ENCODE peak calls at places on chromosomes 6 and 20, in six cellular contexts. One of them, this sample, is unnamed.

GRCh38 chr20:8223096-8223870 is 91.2 kb downstream of the PLCB1 start:
- DNase-seq in progenitor cell of endocrine pancreas: no peak
- DNase-seq in AG09319: peak
- DNase-seq in glutamatergic neuron: no peak
- DNase-seq in fibroblast of lung: peak
- DNase-seq in suprapubic skin: no peak
- DNase-seq in this sample: no peak

GRCh38 chr6:39422273-39422672 is 99.8 kb upstream of the KCNK16 start:
- DNase-seq in glutamatergic neuron: no peak
- DNase-seq in progenitor cell of endocrine pancreas: no peak
- DNase-seq in AG09319: no peak
- DNase-seq in suprapubic skin: peak
- DNase-seq in fibroblast of lung: no peak
- DNase-seq in this sample: no peak

GRCh38 chr6:125183391-125183790 is 29.8 kb downstream of the TPD52L1 start:
- DNase-seq in fibroblast of lung: no peak
- DNase-seq in progenitor cell of endocrine pancreas: no peak
- DNase-seq in suprapubic skin: no peak
- DNase-seq in AG09319: no peak
- DNase-seq in glutamatergic neuron: no peak
- DNase-seq in this sample: no peak

GRCh38 chr6:113423956-113424355 is 433.2 kb upstream of the MARCKS start:
- DNase-seq in glutamatergic neuron: no peak
- DNase-seq in suprapubic skin: no peak
- DNase-seq in fibroblast of lung: no peak
- DNase-seq in progenitor cell of endocrine pancreas: no peak
- DNase-seq in AG09319: no peak
- DNase-seq in this sample: no peak

GRCh38 chr20:58892126-58892931 is 39.8 kb downstream of the GNAS start:
- DNase-seq in suprapubic skin: peak
- DNase-seq in AG09319: no peak
- DNase-seq in progenitor cell of endocrine pancreas: peak
- DNase-seq in glutamatergic neuron: peak
- DNase-seq in fibroblast of lung: peak
- DNase-seq in this sample: peak

GRCh38 chr6:108002365-108003221 is 44.6 kb upstream of the SEC63 start:
- DNase-seq in progenitor cell of endocrine pancreas: no peak
- DNase-seq in fibroblast of lung: no peak
- DNase-seq in AG09319: no peak
- DNase-seq in suprapubic skin: peak
- DNase-seq in glutamatergic neuron: peak
- DNase-seq in this sample: no peak

GRCh38 chr20:57335392-57335791 is 5.8 kb downstream of the SPO11 start:
- DNase-seq in glutamatergic neuron: no peak
- DNase-seq in suprapubic skin: no peak
- DNase-seq in progenitor cell of endocrine pancreas: no peak
- DNase-seq in AG09319: no peak
- DNase-seq in fibroblast of lung: no peak
- DNase-seq in this sample: no peak

GRCh38 chr6:45949256-45949655 is 66.4 kb downstream of the CLIC5 start:
- DNase-seq in AG09319: no peak
- DNase-seq in fibroblast of lung: no peak
- DNase-seq in suprapubic skin: no peak
- DNase-seq in progenitor cell of endocrine pancreas: no peak
- DNase-seq in glutamatergic neuron: no peak
- DNase-seq in this sample: no peak

GRCh38 chr6:5930143-5930770 is 76.5 kb downstream of the NRN1 start:
- DNase-seq in AG09319: no peak
- DNase-seq in suprapubic skin: no peak
- DNase-seq in glutamatergic neuron: no peak
- DNase-seq in fibroblast of lung: no peak
- DNase-seq in progenitor cell of endocrine pancreas: no peak
- DNase-seq in this sample: no peak

GRCh38 chr6:164832410-164832809 is 477.0 kb downstream of the C6orf118 start:
- DNase-seq in progenitor cell of endocrine pancreas: no peak
- DNase-seq in glutamatergic neuron: no peak
- DNase-seq in suprapubic skin: no peak
- DNase-seq in fibroblast of lung: no peak
- DNase-seq in AG09319: no peak
- DNase-seq in this sample: no peak

GRCh38 chr20:52493177-52493711 is 301.7 kb upstream of the ZFP64 start:
- DNase-seq in fibroblast of lung: no peak
- DNase-seq in AG09319: no peak
- DNase-seq in progenitor cell of endocrine pancreas: no peak
- DNase-seq in glutamatergic neuron: no peak
- DNase-seq in suprapubic skin: no peak
- DNase-seq in this sample: peak

DNA sequence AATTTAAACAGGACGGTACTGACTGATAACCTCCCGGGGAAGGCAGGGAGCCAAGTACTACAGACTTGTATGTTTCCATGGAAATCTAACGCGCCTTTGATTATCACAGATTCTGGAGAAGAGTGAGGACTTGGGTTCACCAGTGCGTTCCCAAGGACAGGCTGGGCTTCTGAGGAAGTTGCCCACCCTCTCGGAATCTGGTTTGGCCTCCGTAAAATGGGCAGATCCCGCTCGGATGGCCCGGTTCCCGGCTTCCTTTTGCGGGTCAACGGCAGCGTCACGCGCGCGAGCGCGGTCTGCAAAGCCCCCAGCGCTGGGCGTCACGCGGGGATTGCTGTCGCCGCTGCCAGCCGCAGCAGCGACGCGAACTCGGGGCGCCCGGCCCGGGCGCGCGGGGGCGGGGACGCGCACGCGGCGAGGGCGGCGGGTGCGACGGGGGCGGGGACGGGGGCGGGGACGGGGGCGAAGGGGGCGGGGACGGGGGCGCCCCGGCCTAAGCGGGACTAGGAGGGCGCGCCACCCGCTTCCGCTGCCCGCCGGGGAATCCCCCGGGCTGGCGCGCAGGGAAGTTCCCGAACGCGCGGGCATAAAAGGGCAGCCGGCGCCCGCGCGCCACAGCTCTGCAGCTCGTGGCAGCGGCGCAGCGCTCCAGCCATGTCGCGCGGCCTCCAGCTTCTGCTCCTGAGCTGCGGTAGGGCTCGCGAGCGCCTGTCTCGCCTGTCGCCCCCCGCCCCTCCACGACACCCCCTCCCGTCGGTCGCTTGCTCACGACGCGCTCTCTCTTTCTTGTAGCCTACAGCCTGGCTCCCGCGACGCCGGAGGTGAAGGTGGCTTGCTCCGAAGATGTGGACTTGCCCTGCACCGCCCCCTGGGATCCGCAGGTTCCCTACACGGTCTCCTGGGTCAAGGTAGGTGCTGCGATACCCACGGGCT is at the start of gene CD83:
- DNase-seq in glutamatergic neuron: peak
- DNase-seq in fibroblast of lung: peak
- DNase-seq in progenitor cell of endocrine pancreas: peak
- DNase-seq in suprapubic skin: peak
- DNase-seq in AG09319: no peak
- DNase-seq in this sample: peak
- TF ChIP-seq CTCF in glutamatergic neuron: no peak
- TF ChIP-seq CTCF in fibroblast of lung: no peak
- TF ChIP-seq CTCF in progenitor cell of endocrine pancreas: peak
- TF ChIP-seq CTCF in suprapubic skin: no peak
- TF ChIP-seq CTCF in AG09319: peak
- TF ChIP-seq CTCF in this sample: no peak

GRCh38 chr20:6384956-6385355 is 262.1 kb upstream of the FERMT1 start:
- DNase-seq in glutamatergic neuron: no peak
- DNase-seq in AG09319: no peak
- DNase-seq in suprapubic skin: no peak
- DNase-seq in fibroblast of lung: no peak
- DNase-seq in progenitor cell of endocrine pancreas: no peak
- DNase-seq in this sample: no peak

GRCh38 chr20:6384368-6384767 is 261.5 kb upstream of the FERMT1 start:
- DNase-seq in AG09319: no peak
- DNase-seq in progenitor cell of endocrine pancreas: no peak
- DNase-seq in suprapubic skin: no peak
- DNase-seq in glutamatergic neuron: no peak
- DNase-seq in fibroblast of lung: no peak
- DNase-seq in this sample: no peak

DNA sequence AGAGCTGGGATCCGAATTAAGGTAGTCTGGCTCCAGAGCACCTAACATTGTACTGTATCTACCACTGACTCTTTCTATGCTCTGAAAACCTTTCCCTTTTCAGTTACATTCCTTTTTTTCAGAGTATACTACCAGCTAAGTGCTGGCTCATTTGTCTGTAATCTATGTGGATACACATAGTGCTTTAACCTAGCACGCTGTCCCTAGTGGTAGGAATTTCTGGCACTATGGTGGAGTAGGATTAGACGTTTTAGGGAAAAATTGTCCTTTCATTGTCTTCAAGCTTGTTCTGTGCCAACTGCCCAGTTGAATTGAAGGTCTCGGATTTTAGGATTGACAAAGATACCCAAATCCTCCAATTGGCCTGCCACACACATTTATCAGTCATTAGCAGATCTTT is 259.1 kb upstream of the FERMT1 start:
- DNase-seq in AG09319: no peak
- DNase-seq in fibroblast of lung: peak
- DNase-seq in glutamatergic neuron: no peak
- DNase-seq in progenitor cell of endocrine pancreas: no peak
- DNase-seq in suprapubic skin: no peak
- DNase-seq in this sample: peak
- TF ChIP-seq CTCF in AG09319: peak
- TF ChIP-seq CTCF in fibroblast of lung: peak
- TF ChIP-seq CTCF in glutamatergic neuron: peak
- TF ChIP-seq CTCF in progenitor cell of endocrine pancreas: peak
- TF ChIP-seq CTCF in suprapubic skin: no peak
- TF ChIP-seq CTCF in this sample: peak

DNA sequence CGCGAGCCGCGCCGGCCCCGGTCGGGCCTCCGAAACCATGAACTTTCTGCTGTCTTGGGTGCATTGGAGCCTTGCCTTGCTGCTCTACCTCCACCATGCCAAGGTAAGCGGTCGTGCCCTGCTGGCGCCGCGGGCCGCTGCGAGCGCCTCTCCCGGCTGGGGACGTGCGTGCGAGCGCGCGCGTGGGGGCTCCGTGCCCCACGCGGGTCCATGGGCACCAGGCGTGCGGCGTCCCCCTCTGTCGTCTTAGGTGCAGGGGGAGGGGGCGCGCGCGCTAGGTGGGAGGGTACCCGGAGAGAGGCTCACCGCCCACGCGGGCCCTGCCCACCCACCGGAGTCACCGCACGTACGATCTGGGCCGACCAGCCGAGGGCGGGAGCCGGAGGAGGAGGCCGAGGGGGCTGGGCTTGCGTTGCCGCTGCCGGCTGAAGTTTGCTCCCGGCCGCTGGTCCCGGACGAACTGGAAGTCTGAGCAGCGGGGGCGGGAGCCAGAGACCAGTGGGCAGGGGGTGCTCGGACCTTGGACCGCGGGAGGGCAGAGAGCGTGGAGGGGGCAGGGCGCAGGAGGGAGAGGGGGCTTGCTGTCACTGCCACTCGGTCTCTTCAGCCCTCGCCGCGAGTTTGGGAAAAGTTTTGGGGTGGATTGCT is 1.3 kb downstream of the VEGFA start:
- DNase-seq in AG09319: no peak
- DNase-seq in progenitor cell of endocrine pancreas: peak
- DNase-seq in fibroblast of lung: no peak
- DNase-seq in glutamatergic neuron: peak
- DNase-seq in suprapubic skin: peak
- DNase-seq in this sample: peak
- TF ChIP-seq CTCF in AG09319: no peak
- TF ChIP-seq CTCF in progenitor cell of endocrine pancreas: no peak
- TF ChIP-seq CTCF in fibroblast of lung: no peak
- TF ChIP-seq CTCF in glutamatergic neuron: no peak
- TF ChIP-seq CTCF in suprapubic skin: no peak
- TF ChIP-seq CTCF in this sample: no peak

GRCh38 chr6:15755555-15755954 is 92.7 kb upstream of the DTNBP1 start:
- DNase-seq in suprapubic skin: no peak
- DNase-seq in AG09319: peak
- DNase-seq in fibroblast of lung: peak
- DNase-seq in progenitor cell of endocrine pancreas: no peak
- DNase-seq in glutamatergic neuron: no peak
- DNase-seq in this sample: no peak
- TF ChIP-seq CTCF in suprapubic skin: no peak
- TF ChIP-seq CTCF in AG09319: peak
- TF ChIP-seq CTCF in fibroblast of lung: no peak
- TF ChIP-seq CTCF in progenitor cell of endocrine pancreas: no peak
- TF ChIP-seq CTCF in glutamatergic neuron: no peak
- TF ChIP-seq CTCF in this sample: no peak

DNA sequence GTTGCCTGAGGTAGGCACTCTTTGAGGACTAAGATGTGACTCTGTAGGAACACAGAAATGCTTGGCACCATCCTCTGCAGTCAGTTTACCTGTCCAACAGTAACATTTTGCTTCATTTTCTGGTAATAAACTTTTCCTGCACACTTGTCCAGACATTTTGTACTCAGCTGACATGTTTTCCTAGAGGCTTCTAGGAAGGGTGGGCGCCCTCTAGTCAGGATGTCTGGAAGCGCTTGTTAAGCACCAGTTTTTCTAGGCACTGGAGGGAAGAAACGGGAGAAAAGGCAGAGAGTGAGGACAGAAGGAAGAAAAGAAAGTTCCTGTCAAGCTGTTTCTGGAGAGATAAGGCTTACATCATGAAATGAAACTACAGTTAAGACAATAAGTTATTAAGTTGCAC is 42.5 kb upstream of the TNFRSF21 start:
- DNase-seq in glutamatergic neuron: no peak
- DNase-seq in progenitor cell of endocrine pancreas: no peak
- DNase-seq in AG09319: no peak
- DNase-seq in fibroblast of lung: no peak
- DNase-seq in suprapubic skin: no peak
- DNase-seq in this sample: no peak
- TF ChIP-seq CTCF in glutamatergic neuron: no peak
- TF ChIP-seq CTCF in progenitor cell of endocrine pancreas: peak
- TF ChIP-seq CTCF in AG09319: peak
- TF ChIP-seq CTCF in fibroblast of lung: peak
- TF ChIP-seq CTCF in suprapubic skin: no peak
- TF ChIP-seq CTCF in this sample: no peak